ENCODE peak calls at places on chromosomes 5 and 9, in ten cellular contexts. B is fibroblast of lung; P is neural progenitor cell; G is heart left ventricle; M is PC-3; S is CD4-positive, alpha-beta T cell; N is Calu3; X is activated B cell treated with CpG ODN at 0.5 μM for 24 hours; T is astrocyte of the spinal cord; C is endothelial cell. A is an unnamed sample.

GRCh38 chr5:98453309-98453708 is 320.2 kb upstream of the RGMB start:
- DNase-seq in B (no peak), P (no peak), G (no peak), M (no peak), S (no peak), N (no peak), X (no peak), T (no peak), C (no peak), A (no peak)

GRCh38 chr5:96492654-96493053 is 59.6 kb upstream of the PCSK1 start:
- DNase-seq in B (no peak), P (no peak), G (no peak), M (peak; percentile 3), S (no peak), N (no peak), X (no peak), T (no peak), C (no peak), A (no peak)

GRCh38 chr9:32487981-32488380 is 38.0 kb downstream of the RIGI start:
- DNase-seq in B (peak; percentile 77), P (no peak), G (no peak), M (no peak), S (no peak), N (no peak), X (no peak), T (peak; percentile 57), C (no peak), A (no peak)

GRCh38 chr5:77312411-77312810 is 101.9 kb downstream of the PDE8B start:
- DNase-seq in B (peak; percentile 18), P (no peak), G (no peak), M (peak; percentile 18), S (no peak), N (no peak), X (no peak), T (peak; percentile 18), C (no peak), A (no peak)

GRCh38 chr9:115088856-115089255 is 29.1 kb downstream of the TNC start:
- DNase-seq in B (peak; percentile 33), P (no peak), G (no peak), M (peak; percentile 22), S (no peak), N (no peak), X (no peak), T (no peak), C (no peak), A (no peak)

GRCh38 chr9:3513265-3513818 is 12.5 kb downstream of the RFX3 start:
- DNase-seq in B (no peak), P (no peak), G (no peak), M (no peak), S (no peak), N (no peak), X (no peak), T (no peak), C (no peak), A (no peak)

GRCh38 chr5:169978744-169979143 is 1.6 kb downstream of the INSYN2B start:
- DNase-seq in B (peak; percentile 46), P (no peak), G (no peak), M (no peak), S (no peak), N (no peak), X (no peak), T (peak; percentile 22), C (no peak), A (no peak)

GRCh38 chr5:154487541-154487940 is 9.5 kb upstream of the HAND1 start:
- DNase-seq in B (no peak), P (no peak), G (no peak), M (no peak), S (no peak), N (no peak), X (no peak), T (no peak), C (no peak), A (peak; percentile 80)

GRCh38 chr5:133655966-133656365 is 43.6 kb upstream of the FSTL4 start:
- DNase-seq in B (no peak), P (no peak), G (no peak), M (no peak), S (no peak), N (no peak), X (no peak), T (no peak), C (no peak), A (no peak)

GRCh38 chr9:105818903-105819302 is 124.6 kb downstream of the TMEM38B start:
- DNase-seq in B (no peak), P (no peak), G (no peak), M (no peak), S (no peak), N (no peak), X (no peak), T (no peak), C (no peak), A (no peak)

GRCh38 chr5:78360674-78361225 is 333 bp downstream of the SCAMP1 start:
- DNase-seq in B (no peak), P (no peak), G (peak; percentile 74), M (no peak), S (peak; percentile 64), N (peak; percentile 69), X (peak; percentile 55), T (no peak), C (peak; percentile 37), A (peak; percentile 64)
- TF ChIP-seq CTCF in B (no peak), P (no peak), G (no peak), M (no peak), S (no peak), N (no peak), X (no peak), T (no peak), C (no peak), A (no peak)

GRCh38 chr9:87661241-87661640 is 64.7 kb upstream of the CTSL start:
- DNase-seq in B (peak; percentile 25), P (no peak), G (no peak), M (no peak), S (no peak), N (no peak), X (no peak), T (no peak), C (no peak), A (no peak)

GRCh38 chr9:87664153-87665060 is 61.5 kb upstream of the CTSL start:
- DNase-seq in B (no peak), P (no peak), G (no peak), M (no peak), S (no peak), N (no peak), X (no peak), T (no peak), C (no peak), A (no peak)

GRCh38 chr9:87665516-87665915 is 60.4 kb upstream of the CTSL start:
- DNase-seq in B (no peak), P (no peak), G (no peak), M (no peak), S (no peak), N (no peak), X (no peak), T (no peak), C (no peak), A (no peak)

GRCh38 chr9:87663556-87663955 is 62.4 kb upstream of the CTSL start:
- DNase-seq in B (no peak), P (no peak), G (no peak), M (no peak), S (no peak), N (no peak), X (no peak), T (no peak), C (no peak), A (no peak)

DNA sequence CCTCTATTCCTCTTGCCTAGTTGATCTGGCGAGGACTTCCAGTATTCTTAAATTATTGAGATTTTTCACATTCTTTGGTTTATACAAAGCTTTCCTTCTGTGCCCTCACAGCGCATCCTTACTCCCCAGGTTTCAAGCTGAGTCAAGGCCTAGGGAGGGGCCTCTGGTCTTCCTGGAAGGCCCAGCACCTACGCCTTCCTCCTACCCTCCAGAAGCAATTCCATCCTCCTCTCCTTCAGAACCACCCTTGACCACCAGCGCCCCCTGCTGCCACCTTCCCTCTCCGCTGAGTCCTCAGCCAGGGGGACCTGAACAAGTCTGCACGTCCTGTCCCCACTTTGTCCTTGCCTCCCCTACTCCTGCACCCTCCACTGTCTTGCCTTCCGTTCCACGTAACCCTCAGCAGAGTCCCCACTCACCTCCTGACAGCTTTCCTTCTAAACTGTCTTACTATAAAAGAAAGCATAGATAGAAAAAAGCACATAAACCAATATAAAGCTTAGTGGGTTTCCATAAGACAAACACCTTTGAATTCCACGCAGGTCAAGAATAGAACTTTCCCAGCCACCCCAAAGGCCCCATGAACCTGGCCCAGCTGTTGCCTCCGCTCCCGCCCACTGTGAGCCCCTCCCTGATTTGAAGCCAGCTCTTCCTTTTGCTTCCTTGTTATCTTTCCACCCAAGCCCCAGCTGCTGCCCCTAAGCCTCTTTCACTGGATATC is 63.0 kb upstream of the CTSL start:
- DNase-seq in B (peak; percentile 85), P (peak; percentile 81), G (peak; percentile 86), M (peak; percentile 69), S (peak; percentile 28), N (peak; percentile 87), X (no peak), T (peak; percentile 78), C (peak; percentile 90), A (peak; percentile 80)
- TF ChIP-seq CTCF in B (peak; percentile 88), P (peak; percentile 83), G (peak; percentile 74), M (peak; percentile 74), S (peak; percentile 48), N (peak; percentile 64), X (no peak), T (peak; percentile 93), C (peak; percentile 69), A (peak; percentile 72)

DNA sequence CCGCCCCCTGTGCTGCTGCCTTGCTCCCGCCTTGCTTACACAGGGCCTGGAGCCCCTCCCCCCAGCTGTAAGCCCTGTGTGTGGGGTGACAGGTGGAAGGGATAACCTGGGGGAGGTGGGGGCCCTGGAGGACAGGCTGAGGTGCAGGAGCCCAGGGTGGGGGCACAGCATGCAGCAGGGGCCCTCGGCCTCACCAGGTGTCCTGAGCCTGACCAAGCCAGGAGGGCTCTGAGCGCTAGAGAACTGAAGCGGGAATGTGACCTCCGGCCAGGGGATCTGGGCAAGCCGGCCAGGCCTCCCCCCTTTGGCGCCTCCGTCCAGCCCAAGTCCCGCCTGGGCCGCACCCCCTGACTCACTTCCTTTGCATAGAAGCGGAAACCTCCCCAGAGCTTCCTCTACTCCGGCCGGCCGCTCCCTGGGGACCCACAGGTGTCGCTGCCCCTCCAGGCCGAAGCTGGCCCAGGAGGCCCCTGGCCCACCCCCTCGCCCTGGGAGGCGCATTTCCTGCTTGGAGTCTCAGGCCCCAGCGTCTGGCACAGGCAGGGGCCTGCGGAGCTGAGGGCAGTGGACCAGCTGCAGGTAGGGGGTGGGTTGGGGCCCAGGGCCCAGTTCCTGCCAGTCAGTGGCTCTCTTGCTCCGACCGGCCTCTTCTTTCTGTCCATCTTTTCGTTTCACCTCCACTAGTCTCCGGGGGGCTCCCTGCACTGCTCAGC is at the start of gene TOR4A:
- DNase-seq in B (peak; percentile 87), P (peak; percentile 75), G (peak; percentile 94), M (peak; percentile 86), S (no peak), N (peak; percentile 94), X (peak; percentile 61), T (peak; percentile 89), C (peak; percentile 86), A (peak; percentile 95)
- TF ChIP-seq CTCF in B (peak; percentile 6), P (no peak), G (no peak), M (peak; percentile 49), S (no peak), N (no peak), X (no peak), T (peak; percentile 49), C (no peak), A (peak; percentile 26)

DNA sequence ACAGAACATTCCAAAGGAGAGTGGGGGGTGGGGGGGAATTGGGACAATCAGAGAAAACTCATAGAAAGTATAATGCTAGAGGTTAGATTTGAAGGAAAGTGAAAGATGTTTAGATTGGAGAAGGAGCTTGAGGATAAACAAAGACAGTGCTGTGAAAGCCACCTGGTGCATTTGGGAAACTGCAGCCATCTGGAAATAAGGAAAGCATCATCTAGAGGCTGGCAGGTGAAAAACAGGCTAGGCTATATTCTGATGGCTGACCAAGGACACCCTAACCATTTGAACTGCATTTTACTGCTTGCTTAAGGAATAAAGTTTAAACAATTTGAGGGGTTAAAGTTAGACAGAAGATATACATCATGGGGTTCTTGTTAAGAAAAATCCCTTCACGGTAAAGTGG is 296.4 kb downstream of the CETN3 start:
- DNase-seq in B (no peak), P (no peak), G (no peak), M (peak; percentile 15), S (no peak), N (no peak), X (no peak), T (no peak), C (no peak), A (no peak)
- TF ChIP-seq CTCF in B (no peak), P (no peak), G (no peak), M (peak; percentile 34), S (no peak), N (no peak), X (no peak), T (no peak), C (no peak), A (no peak)

A was measured in GM13976.